ENCODE peak calls at places on chromosomes 2 and 18, in five cellular contexts. U is ovary, V is T1000, H is psoas muscle, R is skeletal muscle cell. Q is an unnamed sample.
A peak's percentile ranks its signal among the peaks of the same experiment; 100 is the strongest.

GRCh38 chr2:72103690-72104089 is 44.0 kb downstream of the CYP26B1 start:
- DNase-seq in U (no peak), V (no peak), H (no peak), R (no peak), Q (no peak)

GRCh38 chr2:20291106-20291564 is 59.5 kb downstream of the PUM2 start:
- DNase-seq in U (peak; percentile 25), V (peak; percentile 32), H (no peak), R (peak; percentile 39), Q (no peak)

GRCh38 chr2:9885036-9885684 is 41.9 kb downstream of the TAF1B start:
- DNase-seq in U (no peak), V (no peak), H (no peak), R (no peak), Q (no peak)

GRCh38 chr18:48600746-48601090 is 61.9 kb downstream of the CTIF start:
- DNase-seq in U (no peak), V (no peak), H (no peak), R (peak; percentile 25), Q (no peak)

GRCh38 chr18:59748628-59749360 is 51.6 kb upstream of the CCBE1 start:
- DNase-seq in U (no peak), V (no peak), H (no peak), R (peak; percentile 54), Q (no peak)

GRCh38 chr18:57789105-57789504 is 14.0 kb downstream of the ATP8B1 start:
- DNase-seq in U (no peak), V (no peak), H (no peak), R (no peak), Q (no peak)

GRCh38 chr2:75142081-75142480 is 57.2 kb downstream of the TACR1 start:
- DNase-seq in U (no peak), V (no peak), H (no peak), R (peak; percentile 65), Q (no peak)

GRCh38 chr2:23627236-23627990 is 242.4 kb downstream of the KLHL29 start:
- DNase-seq in U (no peak), V (no peak), H (peak; percentile 38), R (no peak), Q (no peak)

GRCh38 chr2:35099345-35099744 is 1256.2 kb upstream of the CRIM1 start:
- DNase-seq in U (no peak), V (no peak), H (no peak), R (no peak), Q (no peak)

GRCh38 chr2:20232837-20233207 is 7.9 kb upstream of the SDC1 start:
- DNase-seq in U (no peak), V (no peak), H (no peak), R (no peak), Q (no peak)

Q was measured in mucosa of descending colon.